ENCODE peak calls at places on chromosome 12, in four cellular contexts. E is breast epithelium, X is stomach, S is ovary. M is an unnamed sample.

GRCh38 chr12:25115677-25116076 is 79.3 kb downstream of the DNAI7 start:
- DNase-seq in X (no peak), S (no peak), E (no peak), M (no peak)

GRCh38 chr12:17588968-17589367 is 501.0 kb downstream of the RERGL start:
- DNase-seq in E (no peak), S (no peak), X (no peak), M (no peak)

GRCh38 chr12:48883305-48884171 is 17.9 kb upstream of the RND1 start:
- DNase-seq in E (no peak), X (peak), S (no peak), M (no peak)

GRCh38 chr12:132524405-132524804 is 34.5 kb downstream of the FBRSL1 start:
- DNase-seq in E (peak), X (peak), S (no peak), M (no peak)

GRCh38 chr12:15701212-15701611 is 88.0 kb downstream of the EPS8 start:
- DNase-seq in X (no peak), S (no peak), E (no peak), M (no peak)

GRCh38 chr12:51222461-51222860 is 4.6 kb upstream of the POU6F1 start:
- DNase-seq in X (no peak), S (no peak), E (no peak), M (no peak)

GRCh38 chr12:8050600-8051250 is 15.4 kb downstream of the C3AR1 start:
- DNase-seq in E (no peak), S (no peak), X (no peak), M (no peak)

GRCh38 chr12:80714055-80714454 is 2.7 kb upstream of the MYF5 start:
- DNase-seq in X (no peak), E (no peak), S (no peak), M (no peak)

GRCh38 chr12:130286741-130287140 is 50.9 kb upstream of the PIWIL1 start:
- DNase-seq in S (no peak), X (no peak), E (no peak), M (no peak)

GRCh38 chr12:68959457-68960161 is 26.6 kb upstream of the CPM start:
- DNase-seq in S (no peak), X (no peak), E (no peak), M (no peak)

GRCh38 chr12:61781021-61781581 is 479.1 kb upstream of the USP15 start:
- DNase-seq in E (no peak), S (no peak), X (no peak), M (no peak)

GRCh38 chr12:13627536-13627935 is 353.9 kb downstream of the GRIN2B start:
- DNase-seq in S (no peak), X (no peak), E (no peak), M (no peak)

GRCh38 chr12:42086021-42086420 is 58.7 kb downstream of the GXYLT1 start:
- DNase-seq in X (no peak), E (no peak), S (no peak), M (no peak)

GRCh38 chr12:51686727-51687126 is 95.7 kb downstream of the SCN8A start:
- DNase-seq in X (no peak), S (no peak), E (no peak), M (no peak)

GRCh38 chr12:116148844-116149243 is 128.6 kb downstream of the MED13L start:
- DNase-seq in X (no peak), E (no peak), S (no peak), M (no peak)

DNA sequence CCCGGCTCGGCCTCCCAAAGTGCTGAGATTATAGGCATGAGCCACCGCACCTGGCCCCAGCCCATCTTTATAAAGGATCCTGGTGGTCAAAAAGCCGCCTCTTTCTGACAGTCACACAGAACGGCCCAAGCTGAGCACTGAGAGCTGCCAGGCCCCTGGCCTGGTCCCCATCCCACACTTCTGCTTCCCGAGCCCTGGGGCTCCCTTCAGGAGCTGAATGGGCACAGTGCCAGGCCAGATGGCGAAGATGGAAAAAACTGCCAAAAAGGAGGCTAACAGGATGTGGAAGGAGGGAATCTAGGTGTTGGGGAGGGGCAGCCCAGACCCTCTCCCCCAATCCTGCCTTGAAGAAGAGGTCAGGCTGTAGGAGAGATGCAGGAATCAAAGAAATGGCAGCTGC is 5.1 kb downstream of the LPAR5 start:
- DNase-seq in E (no peak), X (no peak), S (no peak), M (no peak)
- H3K27ac ChIP-seq in E (no peak), X (peak), S (no peak), M (no peak)

GRCh38 chr12:63982787-63983186 is 138.3 kb downstream of the SRGAP1 start:
- DNase-seq in X (no peak), S (no peak), E (no peak), M (no peak)
- H3K27ac ChIP-seq in X (no peak), S (no peak), E (no peak), M (no peak)

GRCh38 chr12:112841891-112842290 is 50.3 kb downstream of the RPH3A start:
- DNase-seq in S (no peak), E (no peak), X (no peak), M (no peak)

GRCh38 chr12:112841240-112841639 is 49.7 kb downstream of the RPH3A start:
- DNase-seq in S (no peak), E (no peak), X (no peak), M (no peak)

GRCh38 chr12:112838731-112839130 is 47.2 kb downstream of the RPH3A start:
- DNase-seq in E (no peak), X (no peak), S (no peak), M (no peak)

GRCh38 chr12:112837629-112838191 is 46.2 kb downstream of the RPH3A start:
- DNase-seq in S (no peak), E (no peak), X (no peak), M (no peak)

GRCh38 chr12:112839386-112839972 is 47.9 kb downstream of the RPH3A start:
- DNase-seq in E (no peak), X (no peak), S (no peak), M (no peak)
- H3K27ac ChIP-seq in E (no peak), X (no peak), S (no peak), M (no peak)

GRCh38 chr12:104450700-104451099 is 6.0 kb upstream of the CHST11 start:
- DNase-seq in S (no peak), X (no peak), E (no peak), M (no peak)
- H3K27ac ChIP-seq in S (no peak), X (no peak), E (no peak), M (no peak)

DNA sequence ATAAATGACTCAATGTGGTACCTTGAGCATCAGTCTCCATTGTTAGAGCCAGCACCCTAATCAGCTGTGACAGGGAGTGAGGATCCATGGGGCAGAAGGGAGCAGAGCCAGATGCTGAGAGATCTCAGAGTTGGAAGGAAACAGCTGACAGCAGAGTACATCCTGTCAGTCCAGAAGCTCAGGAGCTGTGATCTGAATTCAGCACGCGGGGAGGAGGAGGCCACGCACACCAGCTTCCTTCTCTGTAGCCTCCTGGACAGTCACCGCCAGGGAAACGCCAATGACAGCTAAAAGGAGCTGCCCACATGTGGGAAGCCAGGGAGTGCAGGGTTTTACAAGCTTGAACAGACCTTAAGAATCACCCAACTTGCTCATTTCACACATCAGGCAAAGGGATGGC is 322.5 kb upstream of the TMTC1 start:
- DNase-seq in E (no peak), X (no peak), S (no peak), M (no peak)
- H3K27ac ChIP-seq in E (no peak), X (no peak), S (no peak), M (no peak)

GRCh38 chr12:63922446-63922845 is 77.9 kb downstream of the SRGAP1 start:
- DNase-seq in S (no peak), X (no peak), E (no peak), M (no peak)
- H3K27ac ChIP-seq in S (no peak), X (no peak), E (no peak), M (no peak)

GRCh38 chr12:19971396-19971802 is 396.9 kb upstream of the PDE3A start:
- DNase-seq in E (no peak), X (no peak), S (no peak), M (no peak)

GRCh38 chr12:19971881-19972280 is 396.5 kb upstream of the PDE3A start:
- DNase-seq in S (no peak), X (no peak), E (no peak), M (no peak)

GRCh38 chr12:19970116-19970515 is 398.2 kb upstream of the PDE3A start:
- DNase-seq in S (no peak), X (no peak), E (no peak), M (no peak)

GRCh38 chr12:19970826-19971225 is 397.5 kb upstream of the PDE3A start:
- DNase-seq in S (no peak), E (no peak), X (no peak), M (no peak)

DNA sequence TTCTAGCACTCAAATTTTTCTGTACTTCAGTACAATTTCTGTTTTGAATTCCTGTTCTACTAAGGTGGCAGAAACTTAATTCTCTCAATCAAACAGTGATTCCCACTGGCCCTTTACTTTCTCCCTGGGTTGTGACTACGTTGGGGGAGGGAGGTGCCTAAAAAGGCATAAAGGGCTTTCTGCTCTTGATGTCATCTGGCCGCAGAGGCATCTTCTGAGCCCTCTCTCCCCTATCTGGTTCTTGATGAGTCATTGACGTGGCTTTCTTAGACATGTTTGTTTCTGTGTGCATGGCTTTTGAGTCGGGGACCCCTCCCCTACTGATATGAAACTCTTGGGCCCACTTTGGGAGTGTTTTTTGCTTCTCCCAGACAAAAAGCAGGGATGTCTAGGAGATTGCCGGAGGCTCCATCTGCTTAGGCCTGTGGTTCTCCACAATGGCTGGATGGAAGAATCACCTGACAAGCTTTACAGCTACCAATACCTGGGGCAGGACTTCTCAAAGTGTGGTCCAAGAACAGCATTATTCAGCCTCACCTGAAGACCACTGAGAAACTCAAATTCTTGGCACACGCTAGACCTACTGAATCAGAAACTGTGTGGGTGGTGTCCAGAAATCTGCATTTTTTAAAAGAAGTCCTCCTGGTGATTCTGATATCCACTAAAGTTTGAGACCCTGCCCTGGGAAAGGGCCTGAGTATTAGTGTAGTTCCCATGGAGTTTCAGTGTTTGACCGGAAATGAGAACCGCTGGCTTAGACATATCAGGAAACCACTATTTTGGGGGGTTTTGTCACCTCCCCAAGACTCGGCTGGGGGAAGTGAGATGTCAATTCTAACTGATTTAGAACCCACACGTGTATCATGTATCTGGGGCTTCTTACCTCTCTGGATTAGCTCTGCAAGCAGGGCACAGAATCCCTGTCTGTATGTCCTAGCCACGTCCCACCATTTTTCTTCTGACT is 395.7 kb upstream of the PDE3A start:
- DNase-seq in E (no peak), S (no peak), X (no peak), M (no peak)
- H3K27ac ChIP-seq in E (no peak), S (no peak), X (no peak), M (no peak)

DNA sequence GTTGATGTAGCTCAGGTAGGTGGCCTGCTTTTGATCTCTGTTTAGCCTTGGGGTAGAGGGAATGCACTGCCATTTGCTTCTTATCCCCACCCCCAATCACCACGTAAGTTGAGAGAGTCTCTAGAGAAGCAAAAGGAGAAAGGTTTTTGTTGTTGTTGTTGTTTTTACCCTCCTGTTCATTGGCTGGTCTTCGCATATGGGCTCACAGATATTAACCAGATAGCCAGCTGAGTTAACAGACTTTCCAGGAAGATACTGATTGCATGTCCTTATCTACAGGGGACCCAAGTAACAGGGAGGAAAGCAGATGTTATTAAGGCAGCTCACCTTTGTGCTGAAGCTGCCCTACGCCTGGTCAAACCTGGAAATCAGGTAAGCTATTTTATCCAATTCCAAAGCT is 2.9 kb downstream of the PA2G4 start:
- DNase-seq in S (no peak), X (no peak), E (no peak), M (no peak)
- H3K27ac ChIP-seq in S (no peak), X (no peak), E (no peak), M (no peak)

DNA sequence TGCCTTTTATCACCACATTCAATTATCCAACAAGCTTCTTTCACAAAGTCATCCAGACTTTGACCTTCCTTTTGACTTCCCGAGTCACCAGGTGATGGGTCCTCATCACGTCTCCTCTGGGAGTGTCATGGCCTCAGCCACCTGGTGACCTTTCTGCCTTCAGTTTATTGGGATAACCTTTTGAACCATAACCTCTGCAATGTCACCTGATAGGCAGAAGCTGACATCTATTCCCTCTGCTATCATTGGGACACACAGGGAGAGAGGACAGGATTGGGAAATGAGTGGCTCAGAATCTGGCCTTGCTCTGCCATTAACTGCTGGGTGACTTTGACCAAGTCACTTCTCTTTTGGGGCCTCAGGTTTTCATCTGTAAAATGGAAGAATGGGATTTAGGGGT is 388.7 kb downstream of the NUAK1 start:
- DNase-seq in S (no peak), E (no peak), X (no peak), M (no peak)
- H3K27ac ChIP-seq in S (no peak), E (peak), X (no peak), M (no peak)

GRCh38 chr12:63808631-63809030 is 28.9 kb downstream of the RXYLT1 start:
- DNase-seq in E (no peak), X (no peak), S (no peak), M (no peak)
- H3K27ac ChIP-seq in E (no peak), X (no peak), S (no peak), M (no peak)